ENCODE peak calls at places on chromosomes 3 and 15, in seven cellular contexts. S is A549, Z is HCT116, Q is Panc1, I is SK-N-SH, B is GM23338, O is HepG2. V is an unnamed sample.

GRCh38 chr3:122263058-122263457 is 62.0 kb upstream of the CSTA start:
- DNase-seq in Z (no peak), I (no peak), B (peak), S (no peak), Q (no peak), O (no peak), V (no peak)

GRCh38 chr15:39587910-39588530 is 7.1 kb downstream of the THBS1 start:
- DNase-seq in I (no peak), Z (no peak), B (no peak), Q (no peak), O (no peak), S (no peak), V (no peak)

GRCh38 chr3:184399410-184399809 is 19.6 kb downstream of the CHRD start:
- DNase-seq in I (no peak), B (peak), Q (no peak), O (no peak), S (peak), Z (no peak), V (no peak)

GRCh38 chr3:141930801-141931200 is 54.4 kb downstream of the ATP1B3 start:
- DNase-seq in Z (no peak), S (no peak), B (no peak), O (no peak), Q (no peak), I (no peak), V (no peak)

GRCh38 chr15:61106886-61107285 is 122.2 kb downstream of the RORA start:
- DNase-seq in B (no peak), Q (no peak), Z (no peak), O (no peak), I (no peak), S (no peak), V (no peak)

GRCh38 chr15:98333206-98333605 is 315.1 kb upstream of the IGF1R start:
- DNase-seq in I (no peak), B (no peak), Z (no peak), O (no peak), Q (no peak), S (no peak), V (no peak)

GRCh38 chr15:67923647-67923971 is 83.8 kb upstream of the RNU6-1 start:
- DNase-seq in S (no peak), B (no peak), Z (no peak), Q (no peak), I (no peak), O (no peak), V (no peak)

GRCh38 chr3:55202320-55202719 is 274.5 kb upstream of the LRTM1 start:
- DNase-seq in I (no peak), O (no peak), S (no peak), Q (no peak), Z (no peak), B (no peak), V (no peak)

GRCh38 chr3:40827942-40828688 is 303.4 kb downstream of the ZNF621 start:
- DNase-seq in I (no peak), S (no peak), O (no peak), Z (no peak), Q (no peak), B (no peak), V (no peak)

GRCh38 chr3:122982202-122983185 is 45.1 kb downstream of the SEMA5B start:
- DNase-seq in B (peak), Q (no peak), Z (no peak), I (no peak), O (peak), S (peak), V (no peak)

GRCh38 chr3:184022323-184022722 is 4.6 kb upstream of the ABCC5 start:
- DNase-seq in S (no peak), Z (no peak), O (no peak), I (no peak), B (no peak), Q (no peak), V (no peak)

GRCh38 chr3:186922790-186923189 is 7.5 kb upstream of the ST6GAL1 start:
- DNase-seq in I (no peak), O (no peak), Z (no peak), B (no peak), S (no peak), Q (no peak), V (no peak)

GRCh38 chr3:63193647-63194046 is 84.5 kb upstream of the SYNPR start:
- DNase-seq in B (peak), S (no peak), Q (no peak), Z (peak), I (peak), O (peak), V (no peak)

GRCh38 chr3:124851905-124852304 is 35.3 kb downstream of the ITGB5 start:
- DNase-seq in Z (no peak), Q (no peak), O (no peak), I (no peak), S (no peak), B (no peak), V (no peak)

GRCh38 chr3:71103430-71103881 is 480.1 kb downstream of the FOXP1 start:
- DNase-seq in B (no peak), O (peak), S (no peak), Z (no peak), I (peak), Q (no peak), V (no peak)

GRCh38 chr3:39148116-39149058 is 5.0 kb downstream of the CSRNP1 start:
- DNase-seq in Q (no peak), I (no peak), O (no peak), B (no peak), Z (no peak), S (no peak), V (no peak)

GRCh38 chr3:134029256-134029733 is 430 bp downstream of the SLCO2A1 start:
- DNase-seq in S (peak), O (no peak), Q (no peak), B (peak), I (peak), Z (no peak), V (no peak)

GRCh38 chr3:12977117-12977808 is 96.0 kb downstream of the IQSEC1 start:
- DNase-seq in O (peak), B (peak), Z (no peak), I (no peak), Q (no peak), S (no peak), V (no peak)

GRCh38 chr3:39188271-39189149 is 3.9 kb downstream of the XIRP1 start:
- DNase-seq in B (no peak), S (no peak), Z (no peak), O (no peak), I (no peak), Q (no peak), V (no peak)

GRCh38 chr3:40779039-40779438 is 254.3 kb downstream of the ZNF621 start:
- DNase-seq in I (no peak), Q (no peak), Z (no peak), B (peak), O (no peak), S (no peak), V (no peak)

GRCh38 chr15:91950631-91951384 is 97.3 kb downstream of the SLCO3A1 start:
- DNase-seq in O (no peak), I (peak), Q (no peak), S (no peak), B (no peak), Z (no peak), V (no peak)

GRCh38 chr3:111595239-111595638 is at the start of gene ZBED2:
- DNase-seq in I (no peak), Z (no peak), S (no peak), Q (no peak), B (no peak), O (no peak), V (no peak)

GRCh38 chr15:48855501-48856440 is 22.2 kb upstream of the EID1 start:
- DNase-seq in Q (no peak), B (peak), Z (peak), I (no peak), S (peak), O (peak), V (no peak)

GRCh38 chr15:85788796-85789495 is 5.8 kb downstream of the KLHL25 start:
- DNase-seq in O (no peak), I (no peak), Z (no peak), B (no peak), Q (no peak), S (no peak), V (no peak)

GRCh38 chr3:165983284-165983683 is 146.1 kb upstream of the BCHE start:
- DNase-seq in Q (no peak), S (no peak), B (peak), I (no peak), Z (no peak), O (no peak), V (no peak)

GRCh38 chr3:113055201-113055600 is 64.4 kb downstream of the GTPBP8 start:
- DNase-seq in B (no peak), O (no peak), Q (no peak), S (no peak), Z (no peak), I (no peak), V (peak)

GRCh38 chr3:61894988-61895935 is 333.9 kb downstream of the PTPRG start:
- DNase-seq in Q (no peak), Z (peak), O (peak), S (peak), B (peak), I (peak), V (no peak)

GRCh38 chr15:74240002-74240568 is 4.0 kb downstream of the CCDC33 start:
- DNase-seq in S (peak), O (peak), Q (peak), I (peak), B (peak), Z (peak), V (no peak)

GRCh38 chr3:139532996-139533395 is 6.5 kb downstream of the RBP1 start:
- DNase-seq in I (peak), S (no peak), O (no peak), Q (no peak), Z (no peak), B (no peak), V (no peak)

GRCh38 chr3:139533781-139534443 is 5.6 kb downstream of the RBP1 start:
- DNase-seq in S (no peak), O (peak), I (peak), Z (peak), B (no peak), Q (no peak), V (no peak)

GRCh38 chr3:139537325-139537724 is 2.2 kb downstream of the RBP1 start:
- DNase-seq in Z (peak), I (peak), S (peak), B (no peak), O (peak), Q (no peak), V (no peak)

GRCh38 chr3:139534992-139535879 is 4.3 kb downstream of the RBP1 start:
- DNase-seq in O (peak), Q (no peak), B (no peak), Z (no peak), I (peak), S (no peak), V (no peak)

DNA sequence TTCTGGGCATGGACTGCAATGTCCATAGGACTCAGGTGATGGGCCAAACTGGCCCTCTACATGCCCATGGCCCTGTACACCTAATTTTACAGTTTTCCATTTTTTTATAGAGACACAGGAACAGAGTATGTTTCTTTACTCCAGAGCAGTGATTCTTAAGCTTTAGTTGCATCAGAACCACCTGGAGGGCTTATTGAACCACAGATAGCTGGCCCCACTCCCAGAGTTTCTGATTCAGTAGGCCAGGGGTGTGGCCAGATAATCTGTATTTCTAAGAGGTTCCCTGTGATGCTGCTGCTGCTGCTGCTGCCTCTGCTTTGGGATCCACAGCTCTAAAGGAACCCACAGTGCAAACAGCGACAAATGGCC is 5.1 kb downstream of the RBP1 start:
- DNase-seq in Q (no peak), I (no peak), S (no peak), O (no peak), Z (peak), B (no peak), V (no peak)
- H3K4me3 ChIP-seq in Q (no peak), I (no peak), S (no peak), O (no peak), Z (no peak), B (no peak), V (no peak)

DNA sequence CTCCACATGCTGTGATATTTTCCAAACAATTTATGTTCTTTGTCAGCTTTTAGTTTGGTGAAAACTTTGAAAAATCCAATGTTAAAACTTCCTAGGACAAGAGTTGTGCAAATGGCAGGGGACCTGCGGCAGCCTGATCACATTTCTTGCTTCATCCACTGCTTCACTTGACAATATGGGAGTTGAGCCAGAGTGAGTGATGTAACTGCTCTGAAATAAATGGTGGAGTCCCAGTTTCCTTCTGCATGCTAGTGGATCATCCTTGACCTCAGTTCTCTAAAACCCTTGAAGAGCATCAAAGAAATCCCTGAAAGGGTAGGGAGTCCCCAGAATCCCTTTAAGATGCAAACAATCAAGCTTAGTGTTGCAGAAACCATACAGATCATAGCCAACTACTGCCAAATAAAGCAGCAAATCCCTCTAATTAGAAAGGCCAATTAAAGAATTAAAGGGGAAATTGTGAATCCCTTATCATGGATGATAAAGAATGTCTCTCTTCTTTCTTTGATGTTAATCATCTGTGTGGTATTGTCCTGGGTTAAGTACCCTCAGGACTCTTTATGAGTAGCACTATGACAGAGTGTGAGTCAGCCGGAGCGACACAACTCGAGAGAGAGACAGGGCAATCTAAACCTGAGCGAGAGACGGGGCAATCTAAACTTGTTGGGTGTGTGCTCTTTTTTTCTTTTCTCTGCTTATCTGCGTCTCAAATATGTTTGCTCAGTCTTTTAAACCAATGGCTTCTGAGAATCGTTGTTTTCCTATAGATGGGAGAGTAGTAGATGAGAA is 41.8 kb upstream of the GAP43 start:
- DNase-seq in B (no peak), Q (no peak), I (no peak), Z (no peak), S (no peak), O (no peak), V (no peak)
- TF ChIP-seq REST in B (no peak), Q (no peak), I (no peak), Z (no peak), S (no peak), O (no peak), V (no peak)

DNA sequence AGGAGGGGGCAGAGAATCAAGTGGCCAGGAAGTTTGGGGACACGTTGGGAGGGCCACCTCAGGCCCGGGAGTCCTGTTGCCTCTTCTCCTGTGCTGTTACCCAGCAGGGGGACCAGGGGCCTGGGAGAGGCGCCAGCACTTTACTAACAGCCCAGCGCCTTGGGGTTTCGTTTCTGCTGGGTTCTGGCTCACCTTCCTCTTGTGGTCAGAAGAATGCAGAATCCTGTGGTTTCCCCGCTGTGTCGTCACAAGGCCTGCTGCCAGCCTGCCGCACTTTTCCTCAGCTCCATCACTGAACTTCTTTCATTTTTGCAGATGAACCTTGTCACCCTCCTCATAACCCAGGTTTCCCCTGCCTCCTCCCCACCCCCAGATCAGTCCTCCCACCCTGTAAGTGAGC is 67.7 kb downstream of the SLC30A4 start:
- DNase-seq in Q (no peak), I (no peak), Z (peak), O (no peak), B (no peak), S (peak), V (peak)
- H3K4me3 ChIP-seq in Q (no peak), I (peak), Z (peak), O (peak), B (no peak), S (no peak), V (no peak)

GRCh38 chr3:29440321-29441019 is 159.6 kb downstream of the RBMS3 start:
- DNase-seq in S (no peak), O (no peak), I (no peak), Q (no peak), Z (no peak), B (peak), V (no peak)
- TF ChIP-seq REST in S (no peak), O (no peak), I (no peak), Q (no peak), Z (no peak), B (no peak), V (no peak)

GRCh38 chr3:68009865-68010264 is 355.5 kb upstream of the SUCLG2 start:
- DNase-seq in Q (no peak), Z (no peak), S (no peak), O (no peak), B (no peak), I (no peak), V (no peak)

DNA sequence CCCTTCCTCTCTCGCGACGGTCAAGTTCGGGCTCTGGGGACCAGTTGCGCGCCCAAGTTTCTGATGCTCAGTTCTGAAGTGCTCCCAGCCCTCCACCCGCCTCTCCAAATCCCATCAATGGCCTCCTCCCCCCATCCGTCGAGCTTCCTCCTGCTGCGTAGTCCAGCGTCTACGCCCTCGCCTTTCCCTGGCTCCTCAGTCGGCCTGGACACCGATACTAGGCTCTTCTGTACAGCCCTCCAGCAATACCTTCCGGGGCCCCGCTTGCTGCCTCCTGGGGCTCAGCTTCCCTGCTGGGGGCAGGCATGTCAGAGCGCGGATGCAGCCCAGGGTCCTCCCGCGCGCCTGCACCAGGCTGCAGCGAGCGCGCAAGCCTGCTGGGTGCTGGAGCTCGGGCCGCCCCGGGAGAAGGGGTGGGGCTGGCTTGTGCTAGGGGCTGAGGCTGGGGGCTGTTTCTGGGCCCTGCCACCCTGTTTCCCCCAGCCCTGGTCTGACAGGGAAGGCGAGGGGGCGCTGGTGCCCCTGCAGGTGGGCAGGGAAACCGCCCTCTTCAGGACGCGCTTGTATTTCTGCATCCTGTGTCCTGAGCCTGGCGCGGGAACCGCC is 353.3 kb upstream of the SUCLG2 start:
- DNase-seq in O (no peak), B (peak), Z (no peak), S (no peak), I (peak), Q (no peak), V (no peak)
- H3K4me3 ChIP-seq in O (no peak), B (peak), Z (no peak), S (no peak), I (no peak), Q (no peak), V (no peak)

DNA sequence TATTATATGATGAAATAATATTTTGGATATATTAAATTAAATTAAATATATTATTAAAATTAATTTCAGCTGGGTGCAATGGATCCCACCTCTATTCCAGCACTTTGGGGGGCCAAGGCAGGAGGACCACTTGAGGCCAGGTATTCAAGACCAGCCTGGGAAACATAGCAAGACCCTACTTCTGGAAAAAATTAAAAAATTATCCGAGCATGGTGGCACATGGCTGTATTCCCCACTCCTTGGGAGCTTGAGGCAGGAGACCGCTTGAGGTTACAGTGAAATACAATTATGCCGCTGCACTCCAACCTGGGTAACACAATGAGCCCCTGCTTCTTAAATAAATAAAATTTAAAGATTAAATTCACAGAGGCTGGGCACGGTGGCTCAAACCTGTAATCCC is 61.4 kb downstream of the SH3BP5 start:
- DNase-seq in Z (no peak), O (no peak), Q (no peak), I (no peak), S (no peak), B (no peak), V (no peak)
- TF ChIP-seq REST in Z (no peak), O (no peak), Q (no peak), I (no peak), S (no peak), B (no peak), V (no peak)

DNA sequence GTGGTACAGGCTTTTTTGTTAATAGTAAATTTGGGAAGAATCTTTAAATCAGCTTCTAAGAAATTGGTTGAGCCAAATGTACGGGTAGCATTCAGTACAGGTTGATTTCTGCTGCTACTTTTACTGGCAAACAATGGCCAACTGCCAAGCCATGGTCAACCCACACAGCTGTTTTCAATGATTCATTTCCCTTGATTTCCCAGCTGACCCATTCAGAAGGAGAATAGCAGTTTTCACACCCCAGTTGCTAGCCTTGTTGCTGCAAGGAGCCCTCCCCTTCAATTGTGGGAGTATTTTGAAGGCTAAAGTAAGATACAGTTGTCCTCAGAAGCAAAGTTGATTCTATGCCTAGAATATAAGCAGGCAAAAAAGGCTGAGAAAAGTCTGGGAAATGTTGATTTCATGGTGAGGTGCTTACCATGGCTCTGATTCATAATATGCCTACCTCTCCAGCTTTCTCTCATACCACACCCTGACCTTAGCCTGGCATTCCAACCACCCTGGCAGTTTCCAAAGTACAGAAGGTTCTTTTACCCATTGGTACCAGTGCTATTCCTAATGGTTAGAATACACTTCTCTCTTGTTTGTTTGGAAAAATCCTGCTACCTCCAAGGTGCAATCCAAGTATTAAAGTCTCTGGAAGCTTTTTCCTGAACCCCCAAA is 320.3 kb upstream of the TGFBR2 start:
- DNase-seq in Z (peak), S (peak), Q (peak), B (no peak), I (peak), O (no peak), V (no peak)
- H3K4me3 ChIP-seq in Z (no peak), S (no peak), Q (no peak), B (no peak), I (no peak), O (no peak), V (no peak)